ENCODE peak calls at places on chromosomes 2 and 18, in seven cellular contexts. One of them, this sample, is unnamed.

GRCh38 chr2:71380665-71381064 is 49.1 kb downstream of the ZNF638 start:
- ATAC-seq in right lobe of liver: no peak
- ATAC-seq in HCT116: no peak
- ATAC-seq in body of pancreas: no peak
- ATAC-seq in K562: no peak
- ATAC-seq in HepG2: no peak
- ATAC-seq in A549: no peak
- ATAC-seq in this sample: no peak

GRCh38 chr2:199485732-199486335 is 28.1 kb upstream of the SATB2 start:
- ATAC-seq in right lobe of liver: peak
- ATAC-seq in HCT116: peak
- ATAC-seq in body of pancreas: peak
- ATAC-seq in K562: peak
- ATAC-seq in HepG2: peak
- ATAC-seq in A549: peak
- ATAC-seq in this sample: no peak

GRCh38 chr2:192696857-192697256 is 502.1 kb upstream of the TMEFF2 start:
- ATAC-seq in right lobe of liver: no peak
- ATAC-seq in HCT116: no peak
- ATAC-seq in body of pancreas: no peak
- ATAC-seq in K562: no peak
- ATAC-seq in HepG2: no peak
- ATAC-seq in A549: no peak
- ATAC-seq in this sample: no peak

GRCh38 chr2:100786297-100786658 is 33.7 kb upstream of the NPAS2 start:
- ATAC-seq in right lobe of liver: no peak
- ATAC-seq in HCT116: no peak
- ATAC-seq in body of pancreas: peak
- ATAC-seq in K562: no peak
- ATAC-seq in HepG2: no peak
- ATAC-seq in A549: peak
- ATAC-seq in this sample: peak

GRCh38 chr2:217920879-217921603 is 81.8 kb downstream of the TNS1 start:
- ATAC-seq in right lobe of liver: peak
- ATAC-seq in HCT116: no peak
- ATAC-seq in body of pancreas: peak
- ATAC-seq in K562: no peak
- ATAC-seq in HepG2: no peak
- ATAC-seq in A549: no peak
- ATAC-seq in this sample: peak

GRCh38 chr2:12057436-12058166 is 311.2 kb downstream of the LPIN1 start:
- ATAC-seq in right lobe of liver: peak
- ATAC-seq in HCT116: no peak
- ATAC-seq in body of pancreas: no peak
- ATAC-seq in K562: no peak
- ATAC-seq in HepG2: no peak
- ATAC-seq in A549: no peak
- ATAC-seq in this sample: no peak

GRCh38 chr2:200089040-200089755 is 133.8 kb downstream of the MAIP1 start:
- ATAC-seq in right lobe of liver: no peak
- ATAC-seq in HCT116: no peak
- ATAC-seq in body of pancreas: no peak
- ATAC-seq in K562: no peak
- ATAC-seq in HepG2: no peak
- ATAC-seq in A549: no peak
- ATAC-seq in this sample: no peak

GRCh38 chr18:36595046-36595817 is 233.6 kb downstream of the TPGS2 start:
- ATAC-seq in right lobe of liver: no peak
- ATAC-seq in HCT116: no peak
- ATAC-seq in body of pancreas: no peak
- ATAC-seq in K562: peak
- ATAC-seq in HepG2: no peak
- ATAC-seq in A549: no peak
- ATAC-seq in this sample: no peak

GRCh38 chr2:24354382-24354781 is 6.0 kb downstream of the ITSN2 start:
- ATAC-seq in right lobe of liver: peak
- ATAC-seq in HCT116: no peak
- ATAC-seq in body of pancreas: no peak
- ATAC-seq in K562: no peak
- ATAC-seq in HepG2: no peak
- ATAC-seq in A549: no peak
- ATAC-seq in this sample: no peak

GRCh38 chr18:10482985-10483949 is 28.8 kb downstream of the APCDD1 start:
- ATAC-seq in right lobe of liver: no peak
- ATAC-seq in HCT116: no peak
- ATAC-seq in body of pancreas: peak
- ATAC-seq in K562: no peak
- ATAC-seq in HepG2: no peak
- ATAC-seq in A549: no peak
- ATAC-seq in this sample: peak

GRCh38 chr2:177275041-177275440 is 10.5 kb upstream of the NFE2L2 start:
- ATAC-seq in right lobe of liver: peak
- ATAC-seq in HCT116: no peak
- ATAC-seq in body of pancreas: no peak
- ATAC-seq in K562: no peak
- ATAC-seq in HepG2: no peak
- ATAC-seq in A549: peak
- ATAC-seq in this sample: peak

GRCh38 chr2:173248381-173248780 is 106.3 kb upstream of the CDCA7 start:
- ATAC-seq in right lobe of liver: no peak
- ATAC-seq in HCT116: no peak
- ATAC-seq in body of pancreas: no peak
- ATAC-seq in K562: no peak
- ATAC-seq in HepG2: no peak
- ATAC-seq in A549: no peak
- ATAC-seq in this sample: no peak

GRCh38 chr2:240685771-240686371 is 3.2 kb upstream of the AQP12B start:
- ATAC-seq in right lobe of liver: no peak
- ATAC-seq in HCT116: peak
- ATAC-seq in body of pancreas: peak
- ATAC-seq in K562: peak
- ATAC-seq in HepG2: no peak
- ATAC-seq in A549: no peak
- ATAC-seq in this sample: no peak

GRCh38 chr2:240688563-240688919 is 3.1 kb upstream of the AQP12A start:
- ATAC-seq in right lobe of liver: no peak
- ATAC-seq in HCT116: no peak
- ATAC-seq in body of pancreas: no peak
- ATAC-seq in K562: no peak
- ATAC-seq in HepG2: no peak
- ATAC-seq in A549: no peak
- ATAC-seq in this sample: no peak

GRCh38 chr2:240687741-240688562 is 3.7 kb upstream of the AQP12A start:
- ATAC-seq in right lobe of liver: no peak
- ATAC-seq in HCT116: no peak
- ATAC-seq in body of pancreas: no peak
- ATAC-seq in K562: no peak
- ATAC-seq in HepG2: no peak
- ATAC-seq in A549: no peak
- ATAC-seq in this sample: no peak

GRCh38 chr2:240687045-240687740 is 4.5 kb upstream of the AQP12A start:
- ATAC-seq in right lobe of liver: no peak
- ATAC-seq in HCT116: no peak
- ATAC-seq in body of pancreas: no peak
- ATAC-seq in K562: no peak
- ATAC-seq in HepG2: no peak
- ATAC-seq in A549: no peak
- ATAC-seq in this sample: no peak

GRCh38 chr2:240686460-240686859 is 3.8 kb upstream of the AQP12B start:
- ATAC-seq in right lobe of liver: no peak
- ATAC-seq in HCT116: no peak
- ATAC-seq in body of pancreas: no peak
- ATAC-seq in K562: no peak
- ATAC-seq in HepG2: no peak
- ATAC-seq in A549: no peak
- ATAC-seq in this sample: no peak
- H3K27ac ChIP-seq in right lobe of liver: no peak
- H3K27ac ChIP-seq in HCT116: no peak
- H3K27ac ChIP-seq in body of pancreas: peak
- H3K27ac ChIP-seq in K562: no peak
- H3K27ac ChIP-seq in HepG2: no peak
- H3K27ac ChIP-seq in A549: no peak
- H3K27ac ChIP-seq in this sample: no peak

DNA sequence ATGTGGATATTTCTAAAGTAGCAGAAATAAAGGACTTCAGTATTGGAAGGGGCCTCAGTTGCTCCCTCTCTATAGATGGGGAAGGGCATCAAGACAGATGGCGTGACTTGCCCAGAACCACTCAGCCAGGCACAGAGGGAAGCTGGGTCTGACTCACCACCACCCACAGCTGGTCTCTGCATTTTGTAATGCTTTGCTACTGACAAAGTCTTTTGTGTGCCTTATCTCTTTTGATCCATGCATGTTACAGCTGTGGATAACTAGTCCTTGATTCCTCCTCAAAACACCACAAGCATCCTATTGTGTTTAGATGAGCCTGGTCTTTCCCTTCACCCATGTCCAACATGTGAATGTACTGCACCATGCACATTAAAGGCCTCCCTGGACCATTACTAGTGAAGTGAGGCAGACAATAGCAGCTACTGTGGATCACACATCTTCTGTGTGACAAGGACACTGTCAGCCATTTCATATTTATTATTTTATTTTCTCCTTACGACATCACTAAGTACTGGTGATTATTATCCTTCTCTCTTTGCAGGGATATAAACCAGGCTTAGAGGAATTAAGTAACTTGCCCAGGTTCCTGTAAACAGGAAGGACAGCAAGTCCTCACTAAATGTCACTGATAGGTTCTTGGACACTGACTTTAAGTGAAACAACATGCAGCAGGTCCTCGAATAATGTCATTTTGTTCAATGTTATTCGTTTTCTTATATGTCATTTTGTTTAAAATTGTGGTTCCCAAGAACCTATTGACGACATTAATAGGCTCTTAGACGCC is 29.6 kb upstream of the IL37 start:
- ATAC-seq in right lobe of liver: peak
- ATAC-seq in HCT116: peak
- ATAC-seq in body of pancreas: no peak
- ATAC-seq in K562: peak
- ATAC-seq in HepG2: peak
- ATAC-seq in A549: no peak
- ATAC-seq in this sample: no peak
- TF ChIP-seq CTCF in right lobe of liver: no peak
- TF ChIP-seq CTCF in HCT116: no peak
- TF ChIP-seq CTCF in body of pancreas: no peak
- TF ChIP-seq CTCF in K562: no peak
- TF ChIP-seq CTCF in HepG2: no peak
- TF ChIP-seq CTCF in A549: no peak
- TF ChIP-seq CTCF in this sample: no peak

DNA sequence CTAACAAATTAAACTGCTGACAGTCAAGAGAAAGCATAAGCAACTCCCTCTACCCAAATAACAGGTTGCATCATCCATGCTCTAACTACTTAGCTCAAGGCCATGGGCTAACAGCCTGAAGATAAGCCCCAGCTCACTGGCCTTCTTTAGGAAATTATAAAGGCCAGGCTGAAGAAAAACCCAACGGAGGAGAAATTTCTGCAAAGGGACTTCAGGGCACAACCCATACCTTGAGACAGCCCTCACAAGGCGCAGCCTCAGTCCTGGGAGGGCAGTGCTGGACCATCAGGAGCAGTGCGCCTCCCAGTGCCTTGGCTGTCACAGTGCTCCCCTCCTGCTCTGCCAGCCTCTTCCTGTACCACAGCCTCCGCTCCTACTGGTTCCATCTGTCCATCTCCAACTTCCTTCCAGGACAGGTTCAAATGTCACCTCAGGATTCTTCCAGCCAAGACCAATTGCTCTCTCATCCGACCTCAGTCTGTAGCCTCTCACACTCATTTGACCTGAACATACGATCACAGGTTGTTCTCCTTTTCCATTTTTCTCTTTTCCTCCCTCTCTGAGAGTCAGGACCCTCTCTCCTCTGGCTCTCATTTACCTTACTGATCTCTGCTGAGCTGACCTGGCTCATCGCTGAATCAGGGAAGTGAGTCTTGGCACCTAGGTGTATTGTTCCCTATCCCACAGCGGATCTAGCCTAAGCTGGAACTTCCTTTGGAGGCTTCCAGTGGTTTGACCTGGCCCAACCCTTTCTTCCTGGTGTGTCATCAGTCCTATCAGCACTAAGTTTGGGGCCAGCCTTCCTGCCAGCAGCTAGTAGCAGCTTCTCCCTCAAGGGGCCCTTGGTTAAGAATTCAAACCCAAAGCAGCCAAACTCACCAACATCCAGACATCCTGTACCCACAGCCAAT is 1.9 kb downstream of the MCFD2 start:
- ATAC-seq in right lobe of liver: peak
- ATAC-seq in HCT116: peak
- ATAC-seq in body of pancreas: no peak
- ATAC-seq in K562: peak
- ATAC-seq in HepG2: peak
- ATAC-seq in A549: no peak
- ATAC-seq in this sample: no peak
- TF ChIP-seq POLR2A in right lobe of liver: peak
- TF ChIP-seq POLR2A in HCT116: no peak
- TF ChIP-seq POLR2A in body of pancreas: peak
- TF ChIP-seq POLR2A in K562: peak
- TF ChIP-seq POLR2A in HepG2: no peak
- TF ChIP-seq POLR2A in A549: no peak
- TF ChIP-seq POLR2A in this sample: no peak

GRCh38 chr18:62198259-62198658 is 11.2 kb downstream of the RELCH start:
- ATAC-seq in right lobe of liver: no peak
- ATAC-seq in HCT116: no peak
- ATAC-seq in body of pancreas: no peak
- ATAC-seq in K562: peak
- ATAC-seq in HepG2: no peak
- ATAC-seq in A549: no peak
- ATAC-seq in this sample: no peak

GRCh38 chr18:62199629-62200028 is 12.6 kb downstream of the RELCH start:
- ATAC-seq in right lobe of liver: no peak
- ATAC-seq in HCT116: no peak
- ATAC-seq in body of pancreas: no peak
- ATAC-seq in K562: no peak
- ATAC-seq in HepG2: no peak
- ATAC-seq in A549: no peak
- ATAC-seq in this sample: no peak

GRCh38 chr18:62205824-62206223 is 18.8 kb downstream of the RELCH start:
- ATAC-seq in right lobe of liver: no peak
- ATAC-seq in HCT116: no peak
- ATAC-seq in body of pancreas: no peak
- ATAC-seq in K562: peak
- ATAC-seq in HepG2: no peak
- ATAC-seq in A549: no peak
- ATAC-seq in this sample: no peak

GRCh38 chr18:62200121-62200914 is 13.3 kb downstream of the RELCH start:
- ATAC-seq in right lobe of liver: no peak
- ATAC-seq in HCT116: no peak
- ATAC-seq in body of pancreas: peak
- ATAC-seq in K562: no peak
- ATAC-seq in HepG2: no peak
- ATAC-seq in A549: no peak
- ATAC-seq in this sample: no peak

DNA sequence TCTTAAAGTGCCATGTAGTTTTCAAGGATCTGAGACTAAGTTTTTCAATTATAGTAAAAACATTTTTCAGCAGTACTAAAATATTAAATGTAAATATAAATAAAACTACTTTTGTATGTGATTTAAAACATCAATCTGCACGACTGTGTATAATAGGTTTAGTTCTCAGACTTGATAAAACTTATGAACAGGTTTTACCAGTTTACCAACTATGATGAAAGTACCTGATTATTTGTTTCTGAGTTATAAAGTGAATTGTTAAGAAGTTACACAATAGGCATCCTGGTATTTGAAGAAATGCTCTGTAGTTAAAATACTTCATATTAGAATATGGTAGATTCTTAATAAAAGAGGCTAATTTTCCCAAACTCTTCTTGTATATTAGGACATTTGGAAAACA is 14.8 kb downstream of the RELCH start:
- ATAC-seq in right lobe of liver: no peak
- ATAC-seq in HCT116: no peak
- ATAC-seq in body of pancreas: peak
- ATAC-seq in K562: no peak
- ATAC-seq in HepG2: no peak
- ATAC-seq in A549: no peak
- ATAC-seq in this sample: no peak
- H3K27ac ChIP-seq in right lobe of liver: no peak
- H3K27ac ChIP-seq in HCT116: no peak
- H3K27ac ChIP-seq in body of pancreas: no peak
- H3K27ac ChIP-seq in K562: no peak
- H3K27ac ChIP-seq in HepG2: no peak
- H3K27ac ChIP-seq in A549: no peak
- H3K27ac ChIP-seq in this sample: no peak